ENCODE peak calls at places on chromosomes 3 and 15, in four cellular contexts. O is CD8-positive, alpha-beta T cell; I is right atrium auricular region; M is GM23338. Q is an unnamed sample.

GRCh38 chr3:64351713-64352595 is 126.7 kb upstream of the PRICKLE2 start:
- DNase-seq in O (no peak), M (no peak), I (no peak), Q (no peak)

GRCh38 chr3:43921056-43921455 is 230.3 kb downstream of the ABHD5 start:
- DNase-seq in I (no peak), O (no peak), M (peak; percentile 55), Q (no peak)

GRCh38 chr3:184058029-184058428 is 5.2 kb downstream of the HTR3C start:
- DNase-seq in O (no peak), M (no peak), I (no peak), Q (no peak)

GRCh38 chr3:123201557-123202427 is at the start of gene SEC22A:
- DNase-seq in I (peak; percentile 94), O (peak; percentile 94), M (peak; percentile 100), Q (peak; percentile 84)

GRCh38 chr3:171044384-171044783 is 17.9 kb upstream of the SLC2A2 start:
- DNase-seq in I (no peak), M (no peak), O (no peak), Q (no peak)

GRCh38 chr3:169091196-169091595 is 572.3 kb downstream of the MECOM start:
- DNase-seq in O (no peak), I (no peak), M (no peak), Q (no peak)

GRCh38 chr15:90959894-90960293 is 5.2 kb downstream of the RCCD1 start:
- DNase-seq in M (no peak), I (no peak), O (no peak), Q (no peak)

GRCh38 chr3:89113887-89114840 is 6.7 kb downstream of the EPHA3 start:
- DNase-seq in M (peak; percentile 93), O (no peak), I (peak; percentile 66), Q (no peak)

GRCh38 chr3:63141-63845 is 133.3 kb upstream of the CHL1 start:
- DNase-seq in O (no peak), I (no peak), M (no peak), Q (no peak)

GRCh38 chr3:86991840-86992430 is 986 bp upstream of the VGLL3 start:
- DNase-seq in O (no peak), M (no peak), I (no peak), Q (no peak)

GRCh38 chr3:168498194-168498593 is 402.5 kb upstream of the GOLIM4 start:
- DNase-seq in I (no peak), M (no peak), O (no peak), Q (no peak)

GRCh38 chr3:21562225-21562624 is 188.8 kb downstream of the ZNF385D start:
- DNase-seq in O (no peak), M (no peak), I (no peak), Q (no peak)

GRCh38 chr15:35308802-35309201 is 223.7 kb upstream of the NANOGP8 start:
- DNase-seq in M (no peak), I (no peak), O (no peak), Q (no peak)

GRCh38 chr3:11609481-11609880 is 34.2 kb downstream of the VGLL4 start:
- DNase-seq in O (no peak), M (no peak), I (no peak), Q (no peak)

GRCh38 chr3:47581835-47582234 is 3.2 kb upstream of the CSPG5 start:
- DNase-seq in O (no peak), I (no peak), M (no peak), Q (no peak)

GRCh38 chr3:127987309-127987995 is 64.8 kb upstream of the SEC61A1 start:
- DNase-seq in I (no peak), M (no peak), O (no peak), Q (no peak)

GRCh38 chr15:85412956-85413854 is 32.8 kb downstream of the AKAP13 start:
- DNase-seq in I (peak; percentile 84), O (peak; percentile 65), M (no peak), Q (peak; percentile 90)

GRCh38 chr3:52277071-52277964 is 1.1 kb downstream of the WDR82 start:
- DNase-seq in I (peak; percentile 77), M (peak; percentile 53), O (peak; percentile 55), Q (no peak)

GRCh38 chr3:21390136-21390535 is 360.9 kb downstream of the ZNF385D start:
- DNase-seq in I (no peak), O (no peak), M (no peak), Q (no peak)

GRCh38 chr15:78364233-78364632 is 24.1 kb downstream of the CRABP1 start:
- DNase-seq in M (no peak), I (no peak), O (no peak), Q (no peak)

GRCh38 chr3:31695280-31696008 is 162.7 kb downstream of the STT3B start:
- DNase-seq in O (no peak), M (peak; percentile 62), I (no peak), Q (no peak)

GRCh38 chr3:6717026-6717943 is 143.6 kb upstream of the GRM7 start:
- DNase-seq in M (no peak), I (no peak), O (no peak), Q (no peak)

DNA sequence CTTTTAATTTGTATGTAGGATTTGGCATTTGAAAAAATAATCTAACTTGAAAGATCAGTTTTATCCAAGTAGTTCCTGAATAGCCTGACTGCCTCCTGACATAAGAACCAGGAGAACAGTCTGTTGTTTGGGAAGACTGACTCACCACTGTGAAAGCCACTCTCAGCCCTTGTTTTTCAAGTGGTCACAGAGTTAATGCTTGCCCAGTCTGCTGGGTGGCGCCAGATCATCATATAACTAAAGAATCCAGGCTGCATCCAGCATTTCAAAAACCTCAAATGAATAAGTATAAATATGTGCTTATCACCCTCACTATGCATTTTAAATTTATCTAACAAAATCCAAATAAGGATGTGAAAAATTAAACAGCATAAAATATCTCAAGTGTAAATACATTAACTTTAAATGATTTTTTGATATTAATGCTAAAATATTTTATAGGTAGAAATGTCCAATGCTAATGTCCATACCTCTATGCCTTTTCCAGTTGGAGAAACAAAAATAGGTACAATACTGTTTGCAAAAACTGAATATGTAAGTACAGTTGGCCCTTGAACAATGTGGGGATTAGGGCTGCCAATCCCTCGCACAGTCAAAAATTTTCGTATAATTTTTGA is 26.9 kb upstream of the ZBBX start:
- DNase-seq in I (peak; percentile 62), M (peak; percentile 87), O (no peak), Q (no peak)
- TF ChIP-seq CTCF in I (no peak), M (peak; percentile 88), O (no peak), Q (peak; percentile 49)

DNA sequence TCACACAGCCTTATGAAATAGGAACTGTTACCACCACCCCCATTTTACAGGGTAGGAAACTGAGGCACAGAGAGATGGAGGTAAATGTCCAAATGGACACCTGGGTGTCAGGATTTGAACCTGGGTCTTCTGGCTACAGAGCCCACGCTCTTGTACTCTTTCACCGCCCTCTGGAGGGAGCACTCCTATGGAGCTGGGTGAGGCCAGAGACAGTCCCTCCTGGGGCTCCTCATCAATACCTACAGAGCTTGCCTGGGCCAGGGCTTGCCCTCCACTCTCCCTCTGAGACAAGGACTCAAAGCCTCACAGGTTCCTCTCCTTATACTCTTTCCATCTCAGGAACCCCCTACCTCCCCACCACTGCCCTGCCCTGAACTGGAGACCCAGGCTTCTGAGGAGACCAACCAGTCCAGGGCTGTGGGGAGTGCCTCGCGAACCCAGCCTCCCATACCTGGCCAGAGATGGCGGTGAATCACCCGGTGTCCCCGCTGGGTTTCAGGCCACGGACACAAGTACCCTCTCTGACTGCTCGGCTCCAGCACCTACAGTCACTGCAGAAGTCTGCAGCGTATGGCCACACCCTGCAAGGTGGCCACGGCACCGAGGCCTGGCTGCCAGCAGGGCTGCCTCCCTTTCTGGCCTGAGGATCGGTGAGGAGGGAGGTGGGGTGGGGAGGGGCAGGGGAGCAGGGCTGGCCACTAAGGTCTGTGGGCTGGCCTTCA is 22.1 kb upstream of the ATP2B2 start:
- DNase-seq in I (peak; percentile 51), O (no peak), M (no peak), Q (no peak)
- TF ChIP-seq CTCF in I (no peak), O (no peak), M (peak; percentile 21), Q (no peak)

DNA sequence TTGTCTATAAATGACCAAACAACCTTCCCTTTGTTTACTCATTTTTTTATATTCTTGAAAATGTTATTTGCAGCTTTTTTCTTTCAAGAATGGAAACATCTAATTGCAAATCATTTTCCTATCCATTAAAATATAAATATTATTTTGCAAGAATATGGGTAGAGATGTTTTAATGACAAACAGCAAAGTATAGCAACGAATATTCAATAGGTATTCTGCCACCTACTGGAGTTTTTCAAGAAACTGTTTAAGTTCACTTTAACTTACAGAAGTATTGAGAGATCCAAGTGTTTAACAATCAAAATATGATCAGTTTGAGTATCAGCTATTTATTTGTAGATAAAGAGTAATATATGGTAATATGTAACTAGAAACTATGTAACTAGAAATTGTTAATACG is 6.9 kb upstream of the EOGT start:
- DNase-seq in O (no peak), I (no peak), M (no peak), Q (no peak)
- TF ChIP-seq CTCF in O (peak; percentile 39), I (no peak), M (no peak), Q (peak; percentile 35)

GRCh38 chr15:88243156-88243555 is 13.4 kb downstream of the NTRK3 start:
- DNase-seq in M (no peak), I (no peak), O (no peak), Q (no peak)

GRCh38 chr15:88242586-88242985 is 14.0 kb downstream of the NTRK3 start:
- DNase-seq in I (no peak), M (no peak), O (no peak), Q (no peak)

GRCh38 chr15:88241461-88241860 is 15.1 kb downstream of the NTRK3 start:
- DNase-seq in O (no peak), I (no peak), M (no peak), Q (no peak)

GRCh38 chr15:88246081-88246480 is 10.5 kb downstream of the NTRK3 start:
- DNase-seq in I (no peak), M (no peak), O (no peak), Q (no peak)

DNA sequence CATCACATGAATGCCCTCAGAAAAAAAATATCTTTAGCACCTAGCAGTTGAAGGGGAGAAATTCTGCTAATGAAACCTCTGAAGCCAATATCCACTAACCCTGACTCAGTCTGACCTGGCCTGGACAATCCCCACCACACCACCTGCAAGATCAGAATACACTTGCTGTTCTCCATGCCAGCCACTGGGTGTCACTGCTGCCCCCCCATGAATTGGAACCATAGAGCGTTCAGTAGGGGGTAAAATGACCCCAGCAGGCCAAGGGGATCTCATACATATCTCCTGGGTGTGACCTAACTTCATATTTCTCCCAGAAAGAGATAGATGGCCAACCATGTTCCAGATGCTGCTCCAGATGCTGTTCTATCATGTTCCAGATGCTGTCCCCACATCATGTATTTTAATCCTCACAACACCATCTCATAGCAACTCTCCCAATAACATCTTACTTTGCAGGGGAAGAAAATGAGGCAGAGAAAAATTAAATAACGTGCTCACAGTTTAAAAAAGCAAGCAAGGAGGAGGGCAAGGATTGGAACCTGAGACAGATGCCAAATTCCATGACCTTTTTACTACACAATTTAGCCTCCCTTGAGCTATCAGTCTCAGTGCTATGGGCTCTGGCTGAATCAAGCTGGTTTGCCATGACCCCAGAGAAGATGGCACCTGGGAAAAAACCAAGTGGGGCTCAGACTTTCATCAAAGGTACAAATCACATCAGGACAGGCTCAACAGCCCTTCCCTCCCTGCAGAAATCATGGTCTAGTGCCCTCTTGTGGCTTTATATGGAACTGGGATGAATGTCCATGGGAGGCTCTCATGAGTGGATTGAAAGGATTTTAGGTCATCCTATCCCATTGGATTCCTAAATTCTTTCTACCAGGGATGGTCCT is 12.4 kb downstream of the NTRK3 start:
- DNase-seq in I (no peak), O (no peak), M (peak; percentile 71), Q (no peak)
- TF ChIP-seq CTCF in I (peak; percentile 38), O (peak; percentile 54), M (peak; percentile 88), Q (peak; percentile 65)

GRCh38 chr15:40873625-40874561 is at the start of gene RHOV:
- DNase-seq in M (peak; percentile 96), I (no peak), O (peak; percentile 21), Q (peak; percentile 53)
- TF ChIP-seq CTCF in M (peak; percentile 61), I (no peak), O (peak; percentile 18), Q (peak; percentile 20)

GRCh38 chr3:186930143-186930638 is at the start of gene ST6GAL1:
- DNase-seq in M (peak; percentile 93), O (peak; percentile 50), I (peak; percentile 81), Q (peak; percentile 59)
- TF ChIP-seq CTCF in M (peak; percentile 64), O (no peak), I (peak; percentile 39), Q (peak; percentile 25)

Q was measured in CD14-positive monocyte.